ENCODE peak calls at places on chromosomes 5 and 9, in nine cellular contexts. One of them, this sample, is unnamed. For H3K9me3, the result is how much of the 10 kb centered on the place peaks cover.

GRCh38 chr9:84404095-84404686 is 63.6 kb upstream of the SLC28A3 start:
- DNase-seq in mucosa of descending colon: no peak
- DNase-seq in DND-41: no peak
- DNase-seq in fibroblast of lung: no peak
- DNase-seq in IMR-90: no peak
- DNase-seq in cardiac muscle cell: peak
- DNase-seq in psoas muscle: no peak
- DNase-seq in astrocyte: no peak
- DNase-seq in sigmoid colon: no peak
- DNase-seq in this sample: no peak

GRCh38 chr9:113636165-113636564 is 172.6 kb downstream of the RGS3 start:
- DNase-seq in mucosa of descending colon: no peak
- DNase-seq in fibroblast of lung: no peak
- DNase-seq in IMR-90: peak
- DNase-seq in psoas muscle: no peak
- DNase-seq in cardiac muscle cell: no peak
- DNase-seq in astrocyte: no peak
- DNase-seq in sigmoid colon: peak
- DNase-seq in DND-41: no peak
- DNase-seq in this sample: no peak

GRCh38 chr9:128805661-128806060 is 12.6 kb upstream of the ENDOG start:
- DNase-seq in cardiac muscle cell: no peak
- DNase-seq in sigmoid colon: no peak
- DNase-seq in fibroblast of lung: no peak
- DNase-seq in psoas muscle: no peak
- DNase-seq in IMR-90: no peak
- DNase-seq in mucosa of descending colon: no peak
- DNase-seq in DND-41: no peak
- DNase-seq in astrocyte: no peak
- DNase-seq in this sample: no peak

GRCh38 chr5:119417891-119418781 is 34.2 kb upstream of the HSD17B4 start:
- DNase-seq in cardiac muscle cell: peak
- DNase-seq in fibroblast of lung: peak
- DNase-seq in IMR-90: peak
- DNase-seq in DND-41: no peak
- DNase-seq in mucosa of descending colon: no peak
- DNase-seq in astrocyte: peak
- DNase-seq in sigmoid colon: no peak
- DNase-seq in psoas muscle: no peak
- DNase-seq in this sample: no peak

GRCh38 chr5:3794611-3795010 is 199.0 kb downstream of the IRX1 start:
- DNase-seq in psoas muscle: no peak
- DNase-seq in mucosa of descending colon: no peak
- DNase-seq in fibroblast of lung: no peak
- DNase-seq in astrocyte: no peak
- DNase-seq in sigmoid colon: no peak
- DNase-seq in cardiac muscle cell: no peak
- DNase-seq in IMR-90: no peak
- DNase-seq in DND-41: no peak
- DNase-seq in this sample: no peak

GRCh38 chr5:14753292-14753691 is 88.8 kb downstream of the OTULIN start:
- DNase-seq in astrocyte: no peak
- DNase-seq in mucosa of descending colon: no peak
- DNase-seq in fibroblast of lung: no peak
- DNase-seq in IMR-90: peak
- DNase-seq in psoas muscle: no peak
- DNase-seq in DND-41: no peak
- DNase-seq in sigmoid colon: no peak
- DNase-seq in cardiac muscle cell: peak
- DNase-seq in this sample: peak

GRCh38 chr9:93228030-93228429 is 44.1 kb downstream of the WNK2 start:
- DNase-seq in psoas muscle: no peak
- DNase-seq in cardiac muscle cell: no peak
- DNase-seq in IMR-90: no peak
- DNase-seq in DND-41: no peak
- DNase-seq in fibroblast of lung: no peak
- DNase-seq in sigmoid colon: no peak
- DNase-seq in astrocyte: no peak
- DNase-seq in mucosa of descending colon: peak
- DNase-seq in this sample: no peak

GRCh38 chr9:95057121-95057520 is 260.4 kb downstream of the FANCC start:
- DNase-seq in mucosa of descending colon: no peak
- DNase-seq in fibroblast of lung: peak
- DNase-seq in astrocyte: peak
- DNase-seq in DND-41: no peak
- DNase-seq in psoas muscle: no peak
- DNase-seq in cardiac muscle cell: no peak
- DNase-seq in IMR-90: peak
- DNase-seq in sigmoid colon: no peak
- DNase-seq in this sample: peak

GRCh38 chr5:64210866-64211265 is 45.2 kb downstream of the RNF180 start:
- DNase-seq in fibroblast of lung: peak
- DNase-seq in IMR-90: peak
- DNase-seq in mucosa of descending colon: no peak
- DNase-seq in astrocyte: peak
- DNase-seq in psoas muscle: no peak
- DNase-seq in DND-41: no peak
- DNase-seq in sigmoid colon: no peak
- DNase-seq in cardiac muscle cell: peak
- DNase-seq in this sample: no peak

GRCh38 chr9:128164332-128164885 is 4.3 kb downstream of the BBLN start:
- DNase-seq in cardiac muscle cell: no peak
- DNase-seq in fibroblast of lung: peak
- DNase-seq in psoas muscle: no peak
- DNase-seq in astrocyte: peak
- DNase-seq in sigmoid colon: peak
- DNase-seq in IMR-90: peak
- DNase-seq in mucosa of descending colon: no peak
- DNase-seq in DND-41: no peak
- DNase-seq in this sample: no peak

GRCh38 chr9:128823362-128823902 is 5.1 kb downstream of the ENDOG start:
- DNase-seq in IMR-90: no peak
- DNase-seq in sigmoid colon: no peak
- DNase-seq in astrocyte: no peak
- DNase-seq in psoas muscle: no peak
- DNase-seq in cardiac muscle cell: no peak
- DNase-seq in DND-41: no peak
- DNase-seq in mucosa of descending colon: no peak
- DNase-seq in fibroblast of lung: no peak
- DNase-seq in this sample: no peak

GRCh38 chr5:133994297-133994989 is 10.3 kb downstream of the VDAC1 start:
- DNase-seq in DND-41: no peak
- DNase-seq in mucosa of descending colon: no peak
- DNase-seq in astrocyte: no peak
- DNase-seq in fibroblast of lung: no peak
- DNase-seq in sigmoid colon: no peak
- DNase-seq in cardiac muscle cell: no peak
- DNase-seq in psoas muscle: no peak
- DNase-seq in IMR-90: no peak
- DNase-seq in this sample: no peak

GRCh38 chr9:38233796-38234355 is 158.6 kb upstream of the ALDH1B1 start:
- DNase-seq in IMR-90: no peak
- DNase-seq in DND-41: no peak
- DNase-seq in cardiac muscle cell: no peak
- DNase-seq in psoas muscle: no peak
- DNase-seq in mucosa of descending colon: no peak
- DNase-seq in fibroblast of lung: no peak
- DNase-seq in sigmoid colon: no peak
- DNase-seq in astrocyte: no peak
- DNase-seq in this sample: no peak

GRCh38 chr9:96270236-96270635 is 31.7 kb downstream of the HSD17B3 start:
- DNase-seq in psoas muscle: no peak
- DNase-seq in mucosa of descending colon: no peak
- DNase-seq in IMR-90: no peak
- DNase-seq in DND-41: no peak
- DNase-seq in fibroblast of lung: no peak
- DNase-seq in astrocyte: no peak
- DNase-seq in cardiac muscle cell: no peak
- DNase-seq in sigmoid colon: no peak
- DNase-seq in this sample: no peak

GRCh38 chr9:11757408-11757807 is 935.8 kb upstream of the TYRP1 start:
- DNase-seq in fibroblast of lung: no peak
- DNase-seq in DND-41: no peak
- DNase-seq in mucosa of descending colon: no peak
- DNase-seq in cardiac muscle cell: no peak
- DNase-seq in IMR-90: no peak
- DNase-seq in psoas muscle: no peak
- DNase-seq in sigmoid colon: no peak
- DNase-seq in astrocyte: no peak
- DNase-seq in this sample: no peak
- H3K9me3 ChIP-seq in fibroblast of lung: under half
- H3K9me3 ChIP-seq in DND-41: under half
- H3K9me3 ChIP-seq in mucosa of descending colon: under half
- H3K9me3 ChIP-seq in cardiac muscle cell: under half
- H3K9me3 ChIP-seq in IMR-90: under half
- H3K9me3 ChIP-seq in psoas muscle: under half
- H3K9me3 ChIP-seq in sigmoid colon: under half
- H3K9me3 ChIP-seq in astrocyte: under half
- H3K9me3 ChIP-seq in this sample: under half

GRCh38 chr9:137453643-137454081 is 5.5 kb downstream of the NSMF start:
- DNase-seq in cardiac muscle cell: peak
- DNase-seq in astrocyte: no peak
- DNase-seq in mucosa of descending colon: peak
- DNase-seq in fibroblast of lung: peak
- DNase-seq in DND-41: no peak
- DNase-seq in IMR-90: peak
- DNase-seq in psoas muscle: peak
- DNase-seq in sigmoid colon: peak
- DNase-seq in this sample: no peak
- H3K4me3 ChIP-seq in cardiac muscle cell: no peak
- H3K4me3 ChIP-seq in astrocyte: no peak
- H3K4me3 ChIP-seq in mucosa of descending colon: no peak
- H3K4me3 ChIP-seq in fibroblast of lung: peak
- H3K4me3 ChIP-seq in DND-41: no peak
- H3K4me3 ChIP-seq in IMR-90: no peak
- H3K4me3 ChIP-seq in psoas muscle: peak
- H3K4me3 ChIP-seq in sigmoid colon: peak
- H3K4me3 ChIP-seq in this sample: no peak

DNA sequence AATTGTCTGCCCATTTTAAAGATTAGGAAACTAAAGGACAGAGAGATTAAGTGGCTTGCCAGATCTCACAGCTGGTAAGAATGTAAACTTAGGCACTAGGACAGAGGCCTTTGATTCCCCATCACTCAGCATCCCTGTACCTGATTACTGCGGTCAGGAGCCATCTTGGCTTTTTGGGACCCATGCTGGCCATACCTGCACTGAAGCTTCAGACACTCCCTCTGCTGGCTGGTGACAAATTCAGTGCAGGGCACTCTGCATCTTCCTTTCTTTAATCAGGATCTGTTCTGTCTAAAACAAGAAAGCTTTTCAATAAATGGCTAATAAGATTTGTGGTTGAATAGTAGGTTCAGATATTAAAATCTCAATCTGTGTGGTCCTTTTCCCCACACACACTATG is 215.5 kb upstream of the RORB start:
- DNase-seq in sigmoid colon: no peak
- DNase-seq in cardiac muscle cell: no peak
- DNase-seq in astrocyte: no peak
- DNase-seq in fibroblast of lung: no peak
- DNase-seq in DND-41: peak
- DNase-seq in IMR-90: no peak
- DNase-seq in psoas muscle: no peak
- DNase-seq in mucosa of descending colon: no peak
- DNase-seq in this sample: no peak
- TF ChIP-seq CTCF in sigmoid colon: no peak
- TF ChIP-seq CTCF in cardiac muscle cell: no peak
- TF ChIP-seq CTCF in astrocyte: no peak
- TF ChIP-seq CTCF in fibroblast of lung: no peak
- TF ChIP-seq CTCF in DND-41: peak
- TF ChIP-seq CTCF in IMR-90: no peak
- TF ChIP-seq CTCF in psoas muscle: no peak
- TF ChIP-seq CTCF in mucosa of descending colon: no peak
- TF ChIP-seq CTCF in this sample: no peak

DNA sequence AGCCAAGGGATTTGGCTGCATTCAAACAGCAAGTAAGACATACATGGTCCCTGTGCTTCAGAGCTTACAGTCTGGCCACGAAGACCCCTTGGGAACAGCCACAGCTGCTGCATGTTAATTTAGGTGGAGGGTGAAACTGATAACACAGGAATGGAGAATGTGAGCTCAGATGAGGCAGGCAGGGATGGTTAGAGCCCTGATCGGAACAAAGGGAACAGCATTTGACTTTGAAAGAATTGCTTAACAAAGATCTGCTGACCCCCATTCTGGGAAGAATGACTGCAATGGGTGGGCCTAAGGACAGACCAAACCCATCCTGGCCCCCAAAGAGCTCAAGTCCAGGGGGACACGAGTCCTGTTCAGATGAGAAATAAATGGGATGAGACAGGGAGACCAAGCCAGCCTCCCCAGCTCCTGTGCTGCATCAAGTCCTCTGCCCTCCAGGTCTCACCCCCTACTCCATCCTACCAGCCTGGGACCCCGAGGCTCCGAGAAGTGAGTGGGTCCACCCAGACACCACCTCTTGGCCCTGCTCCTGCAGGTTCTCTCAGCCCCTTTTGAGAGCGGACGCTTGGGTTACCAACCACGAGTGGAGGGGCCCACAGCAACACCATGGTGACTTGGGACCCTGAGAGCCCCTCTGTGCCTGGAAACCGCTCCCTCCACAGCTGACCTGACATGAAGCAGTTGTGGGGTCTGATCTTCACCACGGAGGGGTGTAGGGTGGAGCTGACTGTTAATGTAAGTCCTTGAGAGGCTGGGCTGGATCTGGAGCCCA is 50.8 kb downstream of the OLFM1 start:
- DNase-seq in mucosa of descending colon: no peak
- DNase-seq in psoas muscle: no peak
- DNase-seq in cardiac muscle cell: no peak
- DNase-seq in DND-41: no peak
- DNase-seq in fibroblast of lung: no peak
- DNase-seq in sigmoid colon: no peak
- DNase-seq in IMR-90: no peak
- DNase-seq in astrocyte: no peak
- DNase-seq in this sample: no peak
- H3K9me3 ChIP-seq in mucosa of descending colon: under half
- H3K9me3 ChIP-seq in psoas muscle: under half
- H3K9me3 ChIP-seq in cardiac muscle cell: under half
- H3K9me3 ChIP-seq in DND-41: under half
- H3K9me3 ChIP-seq in fibroblast of lung: under half
- H3K9me3 ChIP-seq in sigmoid colon: under half
- H3K9me3 ChIP-seq in IMR-90: under half
- H3K9me3 ChIP-seq in astrocyte: under half
- H3K9me3 ChIP-seq in this sample: under half

GRCh38 chr5:10475931-10476687 is 34.4 kb downstream of the ROPN1L start:
- DNase-seq in sigmoid colon: no peak
- DNase-seq in mucosa of descending colon: no peak
- DNase-seq in astrocyte: no peak
- DNase-seq in psoas muscle: no peak
- DNase-seq in fibroblast of lung: no peak
- DNase-seq in cardiac muscle cell: no peak
- DNase-seq in DND-41: no peak
- DNase-seq in IMR-90: no peak
- DNase-seq in this sample: no peak
- H3K4me3 ChIP-seq in sigmoid colon: no peak
- H3K4me3 ChIP-seq in mucosa of descending colon: no peak
- H3K4me3 ChIP-seq in astrocyte: no peak
- H3K4me3 ChIP-seq in psoas muscle: no peak
- H3K4me3 ChIP-seq in fibroblast of lung: no peak
- H3K4me3 ChIP-seq in cardiac muscle cell: no peak
- H3K4me3 ChIP-seq in DND-41: no peak
- H3K4me3 ChIP-seq in IMR-90: no peak
- H3K4me3 ChIP-seq in this sample: no peak

This sample was measured in Caco-2.